ENCODE peak calls at places on chromosomes 7 and 10, in six cellular contexts. S is BE2C; Y is CD4-positive, alpha-beta memory T cell; U is effector memory CD4-positive, alpha-beta T cell; P is prostate gland; J is body of pancreas. M is an unnamed sample. For H3K27me3, the result is how much of the 10 kb centered on the place peaks cover.

GRCh38 chr7:91165846-91166230 is 98.4 kb upstream of the FZD1 start:
- DNase-seq in P (no peak), S (no peak), Y (no peak), J (no peak), U (no peak), M (no peak)

GRCh38 chr7:139691253-139691781 is 86.5 kb downstream of the HIPK2 start:
- DNase-seq in U (no peak), S (peak), Y (no peak), J (peak), P (peak), M (peak)

GRCh38 chr10:86646532-86646931 is 7.8 kb upstream of the OPN4 start:
- DNase-seq in J (no peak), Y (no peak), S (no peak), U (no peak), P (no peak), M (peak)

GRCh38 chr10:113982745-113983144 is 60.9 kb upstream of the ADRB1 start:
- DNase-seq in U (no peak), Y (no peak), P (peak), S (no peak), J (peak), M (no peak)

GRCh38 chr10:13593560-13593959 is 6.8 kb downstream of the PRPF18 start:
- DNase-seq in J (no peak), U (no peak), S (no peak), P (no peak), Y (no peak), M (no peak)

GRCh38 chr7:35555934-35556333 is 139.0 kb downstream of the HERPUD2 start:
- DNase-seq in P (no peak), U (no peak), S (no peak), J (no peak), Y (no peak), M (no peak)

GRCh38 chr7:110253083-110253482 is 837.8 kb upstream of the LRRN3 start:
- DNase-seq in J (no peak), P (no peak), Y (no peak), S (no peak), U (no peak), M (no peak)

GRCh38 chr7:155298288-155298833 is 683 bp downstream of the INSIG1 start:
- DNase-seq in Y (no peak), P (no peak), J (no peak), S (peak), U (no peak), M (peak)

GRCh38 chr7:25857376-25858067 is 294.5 kb upstream of the NFE2L3 start:
- DNase-seq in P (no peak), S (no peak), U (no peak), J (no peak), Y (no peak), M (peak)

GRCh38 chr7:18420758-18421157 is 74.8 kb upstream of the HDAC9 start:
- DNase-seq in Y (no peak), S (no peak), P (no peak), J (no peak), U (no peak), M (no peak)

DNA sequence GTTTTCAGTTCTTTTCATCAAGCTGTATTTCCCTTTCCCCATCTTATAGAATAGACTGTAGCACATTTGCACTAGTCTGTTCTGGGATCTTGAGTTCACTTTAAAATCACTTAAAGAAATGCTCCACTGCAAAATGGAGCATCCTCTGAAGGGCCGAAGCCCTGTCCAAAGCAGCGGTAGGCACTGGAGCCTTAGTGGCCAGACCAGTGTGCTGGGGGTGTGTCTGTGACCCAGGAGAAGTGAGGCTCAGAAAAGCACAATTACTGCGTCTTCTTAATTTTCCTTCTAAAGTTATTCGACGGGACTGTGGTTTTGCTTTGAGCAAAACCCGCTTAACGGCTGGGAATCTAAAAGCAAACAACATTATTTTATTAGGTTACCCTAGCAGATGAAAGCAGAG is 205.7 kb downstream of the SLC25A13 start:
- DNase-seq in Y (no peak), U (no peak), J (no peak), P (no peak), S (no peak), M (no peak)
- H3K27me3 ChIP-seq in Y (under half), U (under half), J (under half), P (under half), S (under half), M (under half)

GRCh38 chr10:102777696-102778530 is 34.2 kb downstream of the WBP1L start:
- DNase-seq in S (no peak), P (no peak), Y (no peak), U (no peak), J (no peak), M (no peak)
- H3K4me3 ChIP-seq in S (no peak), P (no peak), Y (no peak), U (no peak), J (no peak), M (no peak)

DNA sequence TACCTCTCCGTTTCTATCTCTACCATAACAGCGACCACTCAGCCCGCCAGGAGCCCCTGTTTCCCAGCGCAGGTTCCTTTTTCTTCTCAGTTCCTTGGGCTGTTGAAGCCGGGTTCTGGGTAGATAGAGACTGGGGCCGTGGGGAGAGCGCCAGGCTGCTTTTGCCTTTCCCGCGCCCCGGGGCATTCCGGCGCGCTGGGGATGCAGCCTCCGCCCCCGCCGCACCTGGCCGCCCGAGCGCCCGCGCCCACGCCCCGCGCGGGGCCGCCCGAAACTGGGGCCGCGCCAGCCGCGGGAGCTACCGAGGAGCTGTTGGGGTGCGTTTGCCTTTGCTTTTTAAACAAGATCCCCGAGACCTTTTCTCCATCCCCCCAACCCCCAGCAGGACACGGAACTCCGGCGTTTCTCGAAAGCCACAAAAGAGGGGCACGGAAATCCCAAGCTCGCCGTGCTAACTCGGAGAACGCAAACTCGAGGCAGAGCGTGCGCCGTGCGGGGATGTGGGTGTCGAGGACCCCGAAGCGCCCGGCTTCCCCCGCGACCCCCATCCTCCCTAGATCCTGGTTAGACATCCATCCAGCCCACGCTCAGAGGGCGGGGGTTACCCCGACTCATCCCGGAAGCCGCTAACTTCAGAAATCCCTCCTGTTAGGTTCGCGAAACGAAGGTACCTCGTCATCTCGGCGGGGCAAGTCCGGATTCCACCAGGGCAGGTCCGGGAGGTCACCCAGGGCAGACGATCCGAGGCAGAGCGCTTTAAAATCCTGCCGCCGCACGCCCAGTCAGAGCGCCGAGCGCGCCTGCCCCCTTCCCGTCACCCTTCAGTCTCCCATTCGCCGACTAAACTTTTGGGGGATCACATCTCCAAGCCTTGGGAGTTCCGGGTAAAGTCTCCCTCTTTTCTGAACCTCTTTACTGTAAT is 1.0 kb downstream of the GRM8 start:
- DNase-seq in P (no peak), S (no peak), J (no peak), Y (no peak), U (no peak), M (peak)
- H3K27me3 ChIP-seq in P (under half), S (half or more), J (under half), Y (under half), U (under half), M (half or more)

GRCh38 chr10:100729877-100730738 is 15.3 kb upstream of the PAX2 start:
- DNase-seq in Y (no peak), J (no peak), P (no peak), S (no peak), U (no peak), M (peak)
- H3K4me3 ChIP-seq in Y (no peak), J (peak), P (no peak), S (peak), U (peak), M (no peak)

GRCh38 chr7:1663243-1663642 is 6.8 kb upstream of the ELFN1 start:
- DNase-seq in S (no peak), J (no peak), Y (no peak), P (no peak), U (no peak), M (peak)

GRCh38 chr7:1662767-1663166 is 7.3 kb upstream of the ELFN1 start:
- DNase-seq in P (no peak), Y (no peak), J (no peak), U (no peak), S (no peak), M (peak)

GRCh38 chr7:1665721-1666250 is 4.3 kb upstream of the ELFN1 start:
- DNase-seq in U (no peak), J (no peak), S (peak), Y (no peak), P (no peak), M (peak)

GRCh38 chr7:1664711-1665591 is 5.1 kb upstream of the ELFN1 start:
- DNase-seq in Y (no peak), J (peak), S (peak), P (peak), U (no peak), M (peak)

DNA sequence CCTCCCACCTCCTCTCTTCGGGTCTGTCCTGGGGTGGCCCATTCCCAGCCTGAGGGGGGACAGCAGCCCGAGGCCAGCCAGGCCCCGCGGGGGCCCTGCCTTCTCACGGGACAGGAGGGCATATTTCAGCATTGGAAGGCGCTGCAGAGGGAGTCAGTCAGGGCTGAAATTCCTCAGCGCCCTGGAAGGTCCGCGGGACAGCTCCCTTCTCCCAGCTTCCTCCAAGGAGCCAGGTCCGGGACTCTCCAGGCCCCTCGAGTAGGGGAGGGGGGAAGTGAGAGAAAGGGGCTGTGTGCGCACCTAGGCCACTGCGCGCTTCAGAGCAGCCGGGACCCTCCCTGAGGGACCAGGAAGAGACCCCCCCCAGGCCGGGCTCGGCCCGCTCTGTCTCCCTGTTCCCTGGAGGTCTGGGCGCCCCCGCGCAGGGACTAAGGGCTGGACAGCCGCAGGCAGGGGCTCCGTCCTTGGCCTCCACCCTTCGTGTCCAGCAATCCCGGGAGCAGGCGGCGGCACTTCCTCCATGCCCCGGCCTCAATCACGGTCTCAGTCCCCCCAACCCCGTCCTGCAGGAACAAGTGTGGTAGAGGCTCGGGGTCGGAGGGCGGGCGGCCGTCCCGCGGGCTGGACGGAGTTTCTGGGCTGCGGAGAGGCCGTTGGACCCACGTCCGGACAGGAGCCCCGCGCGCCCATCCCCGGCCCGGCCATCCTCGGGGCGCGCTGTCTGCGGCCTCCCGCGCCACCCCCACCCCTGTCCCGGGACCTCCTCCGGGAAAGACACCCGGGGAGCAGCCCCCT is 6.0 kb upstream of the ELFN1 start:
- DNase-seq in U (no peak), S (peak), P (no peak), J (no peak), Y (no peak), M (peak)
- H3K27me3 ChIP-seq in U (under half), S (half or more), P (under half), J (under half), Y (under half), M (half or more)

DNA sequence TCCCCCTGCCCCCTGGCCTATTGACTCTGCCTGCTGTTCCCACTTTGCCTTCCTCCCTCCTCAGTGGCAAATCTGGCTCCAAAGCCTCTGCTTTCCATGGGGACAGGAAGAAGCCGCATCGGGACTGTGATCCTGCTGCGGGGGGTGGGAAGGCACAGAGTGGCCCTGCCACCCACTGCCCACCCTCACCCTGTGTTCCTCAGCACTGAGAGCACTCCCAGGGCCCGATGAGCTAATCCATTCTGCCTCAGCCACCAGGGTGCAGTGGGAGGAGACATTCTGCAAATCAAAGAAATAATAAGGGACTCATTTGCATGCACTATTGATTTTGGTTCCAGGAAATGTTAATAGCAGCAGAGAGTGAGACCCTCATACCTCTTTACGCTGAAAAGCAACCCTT is 572.9 kb downstream of the INHBA start:
- DNase-seq in P (no peak), Y (no peak), U (no peak), S (no peak), J (no peak), M (no peak)
- H3K4me3 ChIP-seq in P (no peak), Y (no peak), U (no peak), S (no peak), J (no peak), M (no peak)

M was measured in H7.